ENCODE peak calls at places on chromosomes 12 and 14, in five cellular contexts. X is sciatic nerve, F is coronary artery, D is A549, Q is uterus. I is an unnamed sample.
A peak's percentile ranks its signal among the peaks of the same experiment; 100 is the strongest.

GRCh38 chr14:95218472-95219193 is 61.3 kb upstream of the DICER1 start:
- DNase-seq in X (no peak), F (no peak), D (no peak), Q (no peak), I (no peak)

GRCh38 chr14:70118064-70118463 is 70.7 kb downstream of the SLC8A3 start:
- DNase-seq in X (no peak), F (no peak), D (no peak), Q (no peak), I (no peak)

GRCh38 chr12:71000255-71000654 is 79.7 kb upstream of the PTPRR start:
- DNase-seq in X (no peak), F (no peak), D (no peak), Q (no peak), I (no peak)

GRCh38 chr14:92553456-92553855 is 39.9 kb downstream of the RIN3 start:
- DNase-seq in X (no peak), F (no peak), D (peak; percentile 20), Q (peak; percentile 27), I (no peak)

GRCh38 chr12:121649819-121650353 is 19.6 kb downstream of the MORN3 start:
- DNase-seq in X (no peak), F (no peak), D (no peak), Q (no peak), I (no peak)

GRCh38 chr14:30906752-30907658 is 32.6 kb downstream of the COCH start:
- DNase-seq in X (no peak), F (no peak), D (peak; percentile 47), Q (no peak), I (peak; percentile 35)

GRCh38 chr12:111434680-111435338 is 29.1 kb downstream of the SH2B3 start:
- DNase-seq in X (no peak), F (no peak), D (no peak), Q (peak; percentile 74), I (peak; percentile 69)

GRCh38 chr12:69984216-69984615 is 159.2 kb downstream of the MYRFL start:
- DNase-seq in X (no peak), F (no peak), D (no peak), Q (no peak), I (no peak)

GRCh38 chr12:107329569-107330324 is 236.4 kb upstream of the CRY1 start:
- DNase-seq in X (no peak), F (no peak), D (no peak), Q (no peak), I (no peak)

GRCh38 chr12:21642707-21643389 is 14.8 kb downstream of the LDHB start:
- DNase-seq in X (no peak), F (no peak), D (no peak), Q (no peak), I (no peak)

GRCh38 chr12:49109631-49110172 is 945 bp downstream of the LMBR1L start:
- DNase-seq in X (no peak), F (no peak), D (no peak), Q (no peak), I (no peak)

GRCh38 chr14:78790262-78790661 is 620.1 kb downstream of the NRXN3 start:
- DNase-seq in X (no peak), F (no peak), D (peak; percentile 4), Q (no peak), I (peak; percentile 14)

GRCh38 chr14:31320216-31320615 is 100.1 kb downstream of the HEATR5A start:
- DNase-seq in X (no peak), F (no peak), D (no peak), Q (no peak), I (no peak)

GRCh38 chr12:26158078-26158764 is 33.4 kb upstream of the BHLHE41 start:
- DNase-seq in X (no peak), F (no peak), D (peak; percentile 19), Q (no peak), I (no peak)

GRCh38 chr12:4051616-4052015 is 178.4 kb upstream of the PARP11 start:
- DNase-seq in X (no peak), F (no peak), D (no peak), Q (no peak), I (no peak)

GRCh38 chr12:52207895-52208294 is 16.1 kb upstream of the KRT80 start:
- DNase-seq in X (no peak), F (no peak), D (no peak), Q (peak; percentile 54), I (no peak)

GRCh38 chr12:117026343-117026742 is 72.9 kb downstream of the TESC start:
- DNase-seq in X (peak; percentile 33), F (peak; percentile 57), D (no peak), Q (no peak), I (no peak)

GRCh38 chr12:114241973-114242434 is 163.9 kb downstream of the TBX5 start:
- DNase-seq in X (no peak), F (no peak), D (peak; percentile 85), Q (no peak), I (no peak)

GRCh38 chr12:43937947-43938346 is 102.1 kb downstream of the TMEM117 start:
- DNase-seq in X (no peak), F (no peak), D (peak; percentile 16), Q (no peak), I (no peak)

GRCh38 chr12:114500775-114501473 is 95.0 kb upstream of the TBX5 start:
- DNase-seq in X (no peak), F (no peak), D (no peak), Q (no peak), I (peak; percentile 58)

I was measured in left kidney.